ENCODE peak calls at places on chromosomes 16 and 17, in ten cellular contexts. G, J, S, M, A, Q, N, L, B and I are unnamed samples.

GRCh38 chr17:42282478-42283080 is 5.7 kb upstream of the STAT5A start:
- DNase-seq in A (no peak), N (peak), G (no peak), L (no peak), B (no peak), M (no peak), J (no peak), S (no peak), Q (no peak), I (no peak)

GRCh38 chr17:74008196-74008595 is 195.3 kb upstream of the RPL38 start:
- DNase-seq in S (no peak), Q (peak), J (peak), G (peak), L (peak), A (no peak), B (no peak), N (no peak), M (no peak), I (no peak)

GRCh38 chr17:50421308-50422031 is 4.5 kb upstream of the ACSF2 start:
- DNase-seq in M (no peak), Q (no peak), S (peak), N (no peak), B (no peak), L (no peak), J (no peak), A (peak), G (no peak), I (no peak)

GRCh38 chr17:79109584-79109983 is 35.0 kb downstream of the ENGASE start:
- DNase-seq in L (no peak), G (peak), J (peak), M (peak), Q (no peak), S (no peak), A (no peak), N (no peak), B (no peak), I (no peak)

GRCh38 chr17:72751746-72752145 is 340.7 kb downstream of the SLC39A11 start:
- DNase-seq in J (no peak), G (no peak), N (no peak), S (no peak), A (no peak), M (no peak), B (no peak), Q (no peak), L (no peak), I (no peak)

GRCh38 chr17:9291912-9292562 is 270.7 kb downstream of the NTN1 start:
- DNase-seq in A (peak), G (peak), S (peak), L (peak), M (no peak), Q (peak), N (no peak), B (no peak), J (peak), I (no peak)

GRCh38 chr16:85871756-85872155 is 27.2 kb upstream of the IRF8 start:
- DNase-seq in J (no peak), N (no peak), M (no peak), L (no peak), A (no peak), Q (no peak), B (no peak), G (no peak), S (no peak), I (no peak)

GRCh38 chr17:11557727-11558452 is 40.4 kb upstream of the DNAH9 start:
- DNase-seq in G (no peak), J (no peak), L (no peak), B (no peak), N (no peak), S (no peak), Q (no peak), A (no peak), M (no peak), I (no peak)

GRCh38 chr17:18950944-18951905 is 740 bp upstream of the SLC5A10 start:
- DNase-seq in S (peak), L (no peak), Q (no peak), G (no peak), A (no peak), M (no peak), J (no peak), B (no peak), N (no peak), I (no peak)

GRCh38 chr17:16988749-16989229 is 16.9 kb upstream of the TNFRSF13B start:
- DNase-seq in S (no peak), J (no peak), M (no peak), N (no peak), L (no peak), Q (peak), B (no peak), G (no peak), A (peak), I (no peak)

GRCh38 chr16:10897134-10897533 is 20.1 kb downstream of the CIITA start:
- DNase-seq in M (no peak), J (no peak), N (no peak), S (no peak), B (no peak), Q (no peak), A (no peak), G (no peak), L (no peak), I (no peak)

GRCh38 chr17:49646391-49647255 is 31.3 kb downstream of the SPOP start:
- DNase-seq in S (peak), G (no peak), J (no peak), L (peak), B (no peak), M (peak), A (peak), N (no peak), Q (peak), I (peak)